ENCODE peak calls at places on chromosomes 7 and 10, in eight cellular contexts. One of them, this sample, is unnamed. For H3K4me1, the result is how much of the 10 kb centered on the place peaks cover.

GRCh38 chr7:167976-168791 is 24.2 kb upstream of the FAM20C start:
- DNase-seq in tibial artery: no peak
- DNase-seq in Peyer's patch: no peak
- DNase-seq in SK-N-SH: no peak
- DNase-seq in stomach: no peak
- DNase-seq in adrenal gland: no peak
- DNase-seq in ovary: no peak
- DNase-seq in astrocyte: no peak
- DNase-seq in this sample: no peak

GRCh38 chr7:41311301-41311700 is 391.6 kb downstream of the INHBA start:
- DNase-seq in tibial artery: no peak
- DNase-seq in Peyer's patch: no peak
- DNase-seq in SK-N-SH: no peak
- DNase-seq in stomach: no peak
- DNase-seq in adrenal gland: no peak
- DNase-seq in ovary: no peak
- DNase-seq in astrocyte: no peak
- DNase-seq in this sample: no peak

GRCh38 chr7:100680589-100681271 is 7.2 kb downstream of the GNB2 start:
- DNase-seq in tibial artery: peak
- DNase-seq in Peyer's patch: peak
- DNase-seq in SK-N-SH: peak
- DNase-seq in stomach: no peak
- DNase-seq in adrenal gland: no peak
- DNase-seq in ovary: peak
- DNase-seq in astrocyte: no peak
- DNase-seq in this sample: no peak

GRCh38 chr10:97445722-97446639 is at the start of the genes EXOSC1 and ZDHHC16:
- DNase-seq in tibial artery: peak
- DNase-seq in Peyer's patch: peak
- DNase-seq in SK-N-SH: peak
- DNase-seq in stomach: peak
- DNase-seq in adrenal gland: peak
- DNase-seq in ovary: peak
- DNase-seq in astrocyte: peak
- DNase-seq in this sample: peak

GRCh38 chr10:79479283-79479909 is 32.9 kb upstream of the EIF5AL1 start:
- DNase-seq in tibial artery: no peak
- DNase-seq in Peyer's patch: no peak
- DNase-seq in SK-N-SH: no peak
- DNase-seq in stomach: no peak
- DNase-seq in adrenal gland: no peak
- DNase-seq in ovary: no peak
- DNase-seq in astrocyte: peak
- DNase-seq in this sample: no peak

GRCh38 chr7:63899691-63900393 is 98.8 kb upstream of the ZNF722 start:
- DNase-seq in tibial artery: peak
- DNase-seq in Peyer's patch: peak
- DNase-seq in SK-N-SH: peak
- DNase-seq in stomach: no peak
- DNase-seq in adrenal gland: peak
- DNase-seq in ovary: peak
- DNase-seq in astrocyte: no peak
- DNase-seq in this sample: no peak

GRCh38 chr10:68938884-68939283 is 17.1 kb upstream of the DDX21 start:
- DNase-seq in tibial artery: no peak
- DNase-seq in Peyer's patch: no peak
- DNase-seq in SK-N-SH: no peak
- DNase-seq in stomach: no peak
- DNase-seq in adrenal gland: no peak
- DNase-seq in ovary: no peak
- DNase-seq in astrocyte: no peak
- DNase-seq in this sample: no peak

GRCh38 chr7:16891338-16891737 is 9.6 kb upstream of the AGR3 start:
- DNase-seq in tibial artery: no peak
- DNase-seq in Peyer's patch: no peak
- DNase-seq in SK-N-SH: no peak
- DNase-seq in stomach: peak
- DNase-seq in adrenal gland: no peak
- DNase-seq in ovary: no peak
- DNase-seq in astrocyte: peak
- DNase-seq in this sample: no peak

GRCh38 chr7:108236681-108237415 is 106.7 kb upstream of the LAMB4 start:
- DNase-seq in tibial artery: no peak
- DNase-seq in Peyer's patch: no peak
- DNase-seq in SK-N-SH: no peak
- DNase-seq in stomach: no peak
- DNase-seq in adrenal gland: peak
- DNase-seq in ovary: no peak
- DNase-seq in astrocyte: no peak
- DNase-seq in this sample: no peak

GRCh38 chr10:3754727-3755439 is 30.1 kb downstream of the KLF6 start:
- DNase-seq in tibial artery: no peak
- DNase-seq in Peyer's patch: no peak
- DNase-seq in SK-N-SH: no peak
- DNase-seq in stomach: no peak
- DNase-seq in adrenal gland: peak
- DNase-seq in ovary: no peak
- DNase-seq in astrocyte: peak
- DNase-seq in this sample: no peak

GRCh38 chr10:76649723-76650127 is 987.9 kb downstream of the KCNMA1 start:
- DNase-seq in tibial artery: no peak
- DNase-seq in Peyer's patch: no peak
- DNase-seq in SK-N-SH: no peak
- DNase-seq in stomach: peak
- DNase-seq in adrenal gland: no peak
- DNase-seq in ovary: no peak
- DNase-seq in astrocyte: peak
- DNase-seq in this sample: no peak

GRCh38 chr10:62492012-62492869 is 118.1 kb downstream of the ZNF365 start:
- DNase-seq in tibial artery: no peak
- DNase-seq in Peyer's patch: no peak
- DNase-seq in SK-N-SH: no peak
- DNase-seq in stomach: no peak
- DNase-seq in adrenal gland: no peak
- DNase-seq in ovary: no peak
- DNase-seq in astrocyte: peak
- DNase-seq in this sample: no peak

GRCh38 chr7:120280743-120281142 is 7.8 kb downstream of the KCND2 start:
- DNase-seq in tibial artery: no peak
- DNase-seq in Peyer's patch: no peak
- DNase-seq in SK-N-SH: no peak
- DNase-seq in stomach: no peak
- DNase-seq in adrenal gland: no peak
- DNase-seq in ovary: no peak
- DNase-seq in astrocyte: no peak
- DNase-seq in this sample: no peak

GRCh38 chr10:5654218-5654755 is 12.1 kb downstream of the ASB13 start:
- DNase-seq in tibial artery: no peak
- DNase-seq in Peyer's patch: no peak
- DNase-seq in SK-N-SH: no peak
- DNase-seq in stomach: no peak
- DNase-seq in adrenal gland: no peak
- DNase-seq in ovary: no peak
- DNase-seq in astrocyte: no peak
- DNase-seq in this sample: no peak

GRCh38 chr7:41421056-41421455 is 281.8 kb downstream of the INHBA start:
- DNase-seq in tibial artery: no peak
- DNase-seq in Peyer's patch: no peak
- DNase-seq in SK-N-SH: no peak
- DNase-seq in stomach: no peak
- DNase-seq in adrenal gland: no peak
- DNase-seq in ovary: no peak
- DNase-seq in astrocyte: no peak
- DNase-seq in this sample: no peak

DNA sequence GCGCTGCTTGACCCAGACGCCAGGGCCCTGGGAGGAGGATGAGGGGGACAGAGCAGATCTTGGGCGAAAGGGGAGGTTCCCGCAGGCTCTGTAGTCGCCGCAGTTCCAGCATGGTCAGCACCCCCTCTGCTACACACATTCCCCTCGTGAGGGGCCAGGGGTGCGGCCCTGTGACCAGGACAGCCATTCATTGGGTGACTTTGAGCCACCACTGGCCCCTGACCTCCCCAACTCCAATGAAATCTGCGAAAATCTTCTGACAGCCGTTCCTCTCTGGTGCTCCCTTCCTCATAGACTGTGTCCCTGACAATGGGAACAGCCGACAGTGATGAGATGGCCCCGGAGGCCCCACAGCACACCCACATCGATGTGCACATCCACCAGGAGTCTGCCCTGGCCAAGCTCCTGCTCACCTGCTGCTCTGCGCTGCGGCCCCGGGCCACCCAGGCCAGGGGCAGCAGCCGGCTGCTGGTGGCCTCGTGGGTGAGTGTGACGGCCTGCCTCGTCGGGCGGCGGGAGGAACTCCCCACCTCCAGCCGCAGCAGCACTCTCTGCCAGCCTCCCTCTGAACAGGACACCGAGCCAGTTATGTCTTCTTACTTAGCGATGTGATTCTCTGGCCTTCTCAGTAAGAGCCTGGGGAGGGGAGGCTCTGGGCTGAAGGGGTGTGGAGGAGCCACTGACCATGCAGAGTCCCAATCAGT is 825 bp downstream of the TMEM176A start:
- DNase-seq in tibial artery: no peak
- DNase-seq in Peyer's patch: peak
- DNase-seq in SK-N-SH: no peak
- DNase-seq in stomach: no peak
- DNase-seq in adrenal gland: no peak
- DNase-seq in ovary: peak
- DNase-seq in astrocyte: no peak
- DNase-seq in this sample: no peak
- H3K4me3 ChIP-seq in tibial artery: peak
- H3K4me3 ChIP-seq in Peyer's patch: peak
- H3K4me3 ChIP-seq in SK-N-SH: no peak
- H3K4me3 ChIP-seq in stomach: peak
- H3K4me3 ChIP-seq in adrenal gland: no peak
- H3K4me3 ChIP-seq in ovary: peak
- H3K4me3 ChIP-seq in astrocyte: no peak
- H3K4me3 ChIP-seq in this sample: peak

GRCh38 chr10:110067960-110068770 is 60.4 kb downstream of the ADD3 start:
- DNase-seq in tibial artery: no peak
- DNase-seq in Peyer's patch: no peak
- DNase-seq in SK-N-SH: no peak
- DNase-seq in stomach: no peak
- DNase-seq in adrenal gland: peak
- DNase-seq in ovary: no peak
- DNase-seq in astrocyte: no peak
- DNase-seq in this sample: no peak

GRCh38 chr10:110074298-110074697 is 66.5 kb downstream of the ADD3 start:
- DNase-seq in tibial artery: no peak
- DNase-seq in Peyer's patch: no peak
- DNase-seq in SK-N-SH: no peak
- DNase-seq in stomach: no peak
- DNase-seq in adrenal gland: peak
- DNase-seq in ovary: no peak
- DNase-seq in astrocyte: no peak
- DNase-seq in this sample: no peak

GRCh38 chr10:110068780-110069179 is 61.0 kb downstream of the ADD3 start:
- DNase-seq in tibial artery: no peak
- DNase-seq in Peyer's patch: no peak
- DNase-seq in SK-N-SH: no peak
- DNase-seq in stomach: no peak
- DNase-seq in adrenal gland: no peak
- DNase-seq in ovary: no peak
- DNase-seq in astrocyte: no peak
- DNase-seq in this sample: no peak

GRCh38 chr10:110065269-110065668 is 57.5 kb downstream of the ADD3 start:
- DNase-seq in tibial artery: no peak
- DNase-seq in Peyer's patch: no peak
- DNase-seq in SK-N-SH: no peak
- DNase-seq in stomach: no peak
- DNase-seq in adrenal gland: no peak
- DNase-seq in ovary: no peak
- DNase-seq in astrocyte: no peak
- DNase-seq in this sample: no peak

DNA sequence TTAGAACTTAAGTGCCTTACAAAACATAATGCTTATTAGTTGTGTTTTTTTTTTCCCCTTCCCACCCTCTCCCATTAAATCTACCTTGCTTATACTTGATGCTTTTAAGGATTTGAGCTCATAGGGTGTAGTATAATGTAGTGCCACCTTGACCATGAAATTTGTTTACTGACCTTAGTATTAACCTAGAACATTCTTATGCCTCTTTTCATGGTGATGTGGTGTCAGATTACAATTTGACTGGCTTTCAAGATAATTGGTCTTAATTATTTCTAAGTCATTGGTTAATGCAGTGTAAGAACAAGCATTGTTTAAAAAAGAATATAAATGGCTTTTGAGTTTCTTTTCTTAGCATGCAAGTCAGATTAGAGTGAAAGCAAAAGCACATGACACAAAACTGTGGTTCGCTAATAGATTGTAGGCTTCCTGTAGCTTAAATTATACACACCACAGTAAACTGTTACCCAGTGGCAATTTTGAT is 61.8 kb downstream of the ADD3 start:
- DNase-seq in tibial artery: no peak
- DNase-seq in Peyer's patch: no peak
- DNase-seq in SK-N-SH: no peak
- DNase-seq in stomach: no peak
- DNase-seq in adrenal gland: no peak
- DNase-seq in ovary: no peak
- DNase-seq in astrocyte: peak
- DNase-seq in this sample: no peak
- H3K4me1 ChIP-seq in tibial artery: under half
- H3K4me1 ChIP-seq in Peyer's patch: under half
- H3K4me1 ChIP-seq in SK-N-SH: under half
- H3K4me1 ChIP-seq in stomach: half or more
- H3K4me1 ChIP-seq in adrenal gland: under half
- H3K4me1 ChIP-seq in ovary: under half
- H3K4me1 ChIP-seq in astrocyte: under half
- H3K4me1 ChIP-seq in this sample: half or more

GRCh38 chr10:60817135-60817805 is 39.0 kb downstream of the CDK1 start:
- DNase-seq in tibial artery: no peak
- DNase-seq in Peyer's patch: no peak
- DNase-seq in SK-N-SH: no peak
- DNase-seq in stomach: no peak
- DNase-seq in adrenal gland: peak
- DNase-seq in ovary: no peak
- DNase-seq in astrocyte: peak
- DNase-seq in this sample: no peak
- H3K27ac ChIP-seq in tibial artery: peak
- H3K27ac ChIP-seq in Peyer's patch: no peak
- H3K27ac ChIP-seq in SK-N-SH: peak
- H3K27ac ChIP-seq in stomach: no peak
- H3K27ac ChIP-seq in adrenal gland: no peak
- H3K27ac ChIP-seq in ovary: no peak
- H3K27ac ChIP-seq in astrocyte: no peak
- H3K27ac ChIP-seq in this sample: peak

DNA sequence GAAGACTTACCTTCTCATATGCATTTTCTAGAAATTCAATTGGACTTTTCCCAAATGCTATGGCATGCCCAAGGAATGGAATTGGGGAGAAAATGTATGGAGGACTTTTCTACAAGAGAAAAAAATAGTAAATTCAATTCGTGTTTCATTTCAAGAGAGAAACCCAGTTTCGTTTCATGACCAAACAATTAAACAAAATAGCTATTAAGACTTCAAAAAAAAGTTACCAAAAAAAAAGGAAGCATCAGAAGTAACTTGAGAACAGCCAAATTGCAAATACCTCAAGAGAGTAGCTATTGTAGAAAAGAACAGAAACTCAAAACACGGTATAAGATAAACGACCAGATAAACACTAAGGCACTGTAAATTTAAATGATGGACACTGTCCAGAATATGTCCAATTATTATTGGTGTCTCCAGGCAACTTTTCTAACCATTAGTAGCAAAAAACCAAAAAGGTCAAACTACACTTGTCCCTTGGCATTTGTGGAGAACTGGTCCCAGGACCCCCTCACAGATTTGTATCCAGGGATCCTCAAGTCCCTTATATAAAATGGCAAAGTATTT is 2.4 kb downstream of the CYP51A1 start:
- DNase-seq in tibial artery: no peak
- DNase-seq in Peyer's patch: no peak
- DNase-seq in SK-N-SH: no peak
- DNase-seq in stomach: no peak
- DNase-seq in adrenal gland: no peak
- DNase-seq in ovary: no peak
- DNase-seq in astrocyte: no peak
- DNase-seq in this sample: no peak
- H3K4me3 ChIP-seq in tibial artery: no peak
- H3K4me3 ChIP-seq in Peyer's patch: no peak
- H3K4me3 ChIP-seq in SK-N-SH: no peak
- H3K4me3 ChIP-seq in stomach: no peak
- H3K4me3 ChIP-seq in adrenal gland: no peak
- H3K4me3 ChIP-seq in ovary: no peak
- H3K4me3 ChIP-seq in astrocyte: no peak
- H3K4me3 ChIP-seq in this sample: no peak

This sample was measured in vagina.